ENCODE peak calls at places on chromosomes 4 and X, in nine cellular contexts. One of them, this sample, is unnamed.

GRCh38 chr4:26217429-26217828 is 103.4 kb upstream of the RBPJ start:
- DNase-seq in tibial nerve: no peak
- DNase-seq in spleen: no peak
- DNase-seq in testis: no peak
- DNase-seq in A549: no peak
- DNase-seq in uterus: no peak
- DNase-seq in suprapubic skin: no peak
- DNase-seq in thyroid gland: no peak
- DNase-seq in ovary: no peak
- DNase-seq in this sample: no peak

GRCh38 chrX:114889454-114889853 is 128.0 kb downstream of the IL13RA2 start:
- DNase-seq in tibial nerve: peak
- DNase-seq in spleen: no peak
- DNase-seq in testis: no peak
- DNase-seq in A549: no peak
- DNase-seq in uterus: no peak
- DNase-seq in suprapubic skin: no peak
- DNase-seq in thyroid gland: no peak
- DNase-seq in ovary: no peak
- DNase-seq in this sample: no peak

GRCh38 chr4:113823291-113823659 is 61.7 kb upstream of the CAMK2D start:
- DNase-seq in tibial nerve: no peak
- DNase-seq in spleen: no peak
- DNase-seq in testis: no peak
- DNase-seq in A549: no peak
- DNase-seq in uterus: no peak
- DNase-seq in suprapubic skin: no peak
- DNase-seq in thyroid gland: no peak
- DNase-seq in ovary: no peak
- DNase-seq in this sample: no peak

GRCh38 chr4:68256284-68256683 is 10.8 kb upstream of the TMPRSS11B start:
- DNase-seq in tibial nerve: no peak
- DNase-seq in spleen: no peak
- DNase-seq in testis: no peak
- DNase-seq in A549: no peak
- DNase-seq in uterus: no peak
- DNase-seq in suprapubic skin: no peak
- DNase-seq in thyroid gland: no peak
- DNase-seq in ovary: no peak
- DNase-seq in this sample: no peak

GRCh38 chr4:152785639-152786517 is 6.1 kb downstream of the ARFIP1 start:
- DNase-seq in tibial nerve: no peak
- DNase-seq in spleen: no peak
- DNase-seq in testis: no peak
- DNase-seq in A549: no peak
- DNase-seq in uterus: no peak
- DNase-seq in suprapubic skin: no peak
- DNase-seq in thyroid gland: no peak
- DNase-seq in ovary: no peak
- DNase-seq in this sample: no peak

GRCh38 chr4:6888506-6889071 is 21.0 kb upstream of the TBC1D14 start:
- DNase-seq in tibial nerve: no peak
- DNase-seq in spleen: no peak
- DNase-seq in testis: no peak
- DNase-seq in A549: no peak
- DNase-seq in uterus: no peak
- DNase-seq in suprapubic skin: no peak
- DNase-seq in thyroid gland: no peak
- DNase-seq in ovary: no peak
- DNase-seq in this sample: no peak

GRCh38 chr4:135256111-135256510 is 1054.5 kb upstream of the PABPC4L start:
- DNase-seq in tibial nerve: no peak
- DNase-seq in spleen: no peak
- DNase-seq in testis: no peak
- DNase-seq in A549: no peak
- DNase-seq in uterus: no peak
- DNase-seq in suprapubic skin: no peak
- DNase-seq in thyroid gland: no peak
- DNase-seq in ovary: no peak
- DNase-seq in this sample: no peak

GRCh38 chr4:53055274-53055673 is 193.2 kb downstream of the RASL11B start:
- DNase-seq in tibial nerve: no peak
- DNase-seq in spleen: no peak
- DNase-seq in testis: no peak
- DNase-seq in A549: no peak
- DNase-seq in uterus: no peak
- DNase-seq in suprapubic skin: no peak
- DNase-seq in thyroid gland: no peak
- DNase-seq in ovary: no peak
- DNase-seq in this sample: no peak

GRCh38 chrX:149151805-149152757 is 353.0 kb downstream of the IDS start:
- DNase-seq in tibial nerve: no peak
- DNase-seq in spleen: no peak
- DNase-seq in testis: no peak
- DNase-seq in A549: no peak
- DNase-seq in uterus: no peak
- DNase-seq in suprapubic skin: no peak
- DNase-seq in thyroid gland: peak
- DNase-seq in ovary: no peak
- DNase-seq in this sample: no peak

GRCh38 chr4:77745792-77746191 is 73.4 kb downstream of the CNOT6L start:
- DNase-seq in tibial nerve: no peak
- DNase-seq in spleen: no peak
- DNase-seq in testis: no peak
- DNase-seq in A549: no peak
- DNase-seq in uterus: no peak
- DNase-seq in suprapubic skin: no peak
- DNase-seq in thyroid gland: peak
- DNase-seq in ovary: no peak
- DNase-seq in this sample: no peak

GRCh38 chr4:3040447-3041191 is 33.7 kb downstream of the HTT-AS start:
- DNase-seq in tibial nerve: no peak
- DNase-seq in spleen: peak
- DNase-seq in testis: no peak
- DNase-seq in A549: no peak
- DNase-seq in uterus: no peak
- DNase-seq in suprapubic skin: peak
- DNase-seq in thyroid gland: no peak
- DNase-seq in ovary: no peak
- DNase-seq in this sample: no peak

GRCh38 chr4:178789279-178789678 is 1347.0 kb upstream of the AGA start:
- DNase-seq in tibial nerve: no peak
- DNase-seq in spleen: no peak
- DNase-seq in testis: no peak
- DNase-seq in A549: no peak
- DNase-seq in uterus: no peak
- DNase-seq in suprapubic skin: no peak
- DNase-seq in thyroid gland: no peak
- DNase-seq in ovary: no peak
- DNase-seq in this sample: no peak

GRCh38 chr4:11732155-11732554 is 303.5 kb upstream of the HS3ST1 start:
- DNase-seq in tibial nerve: no peak
- DNase-seq in spleen: no peak
- DNase-seq in testis: no peak
- DNase-seq in A549: no peak
- DNase-seq in uterus: no peak
- DNase-seq in suprapubic skin: no peak
- DNase-seq in thyroid gland: no peak
- DNase-seq in ovary: no peak
- DNase-seq in this sample: peak

DNA sequence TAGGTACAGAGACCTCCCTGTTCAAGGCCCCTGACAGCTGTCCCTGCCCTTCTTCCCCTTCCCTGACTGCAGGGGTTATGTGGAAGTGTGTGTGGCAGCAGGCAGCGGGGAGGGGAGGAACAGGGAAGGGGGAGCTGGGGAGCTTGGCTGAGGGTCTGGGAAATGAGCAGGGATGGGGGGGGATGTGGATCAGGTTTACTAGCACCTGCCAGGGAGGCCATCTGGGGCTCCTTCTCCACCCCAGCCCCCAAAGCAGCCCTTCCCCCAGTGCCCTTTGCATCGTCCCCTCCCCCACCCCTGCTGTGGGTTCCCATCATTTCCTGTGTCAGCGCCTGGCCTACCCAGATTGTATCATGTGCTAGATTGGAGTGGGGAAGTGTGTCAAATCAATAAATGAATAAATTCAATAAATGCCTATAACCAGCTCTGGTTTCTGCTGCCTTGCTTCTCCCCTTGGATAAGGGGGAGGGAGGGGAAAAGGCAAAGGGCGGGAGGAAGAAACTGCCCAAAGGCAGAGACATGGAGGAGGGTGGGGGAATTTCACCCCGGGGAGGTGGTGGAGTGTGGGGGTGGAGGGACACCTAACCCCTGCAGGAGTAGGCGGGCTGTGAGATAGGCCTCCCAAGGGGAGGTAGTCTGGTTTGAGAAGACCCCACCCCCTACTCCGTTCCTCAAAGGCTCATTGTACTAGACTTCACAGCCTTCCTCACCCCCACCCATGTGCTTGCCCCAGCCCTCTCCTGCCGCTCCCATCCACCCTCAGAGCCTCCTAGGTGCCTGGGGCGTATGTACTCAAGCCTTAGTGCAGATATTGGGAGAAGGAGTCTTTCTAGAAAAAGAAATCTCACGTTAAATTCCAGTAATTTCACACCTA is 3.2 kb downstream of the CXorf65 start:
- DNase-seq in tibial nerve: no peak
- DNase-seq in spleen: peak
- DNase-seq in testis: no peak
- DNase-seq in A549: no peak
- DNase-seq in uterus: no peak
- DNase-seq in suprapubic skin: no peak
- DNase-seq in thyroid gland: peak
- DNase-seq in ovary: no peak
- DNase-seq in this sample: no peak
- TF ChIP-seq POLR2A in tibial nerve: no peak
- TF ChIP-seq POLR2A in spleen: no peak
- TF ChIP-seq POLR2A in testis: no peak
- TF ChIP-seq POLR2A in A549: no peak
- TF ChIP-seq POLR2A in uterus: no peak
- TF ChIP-seq POLR2A in suprapubic skin: no peak
- TF ChIP-seq POLR2A in thyroid gland: no peak
- TF ChIP-seq POLR2A in ovary: no peak
- TF ChIP-seq POLR2A in this sample: no peak

DNA sequence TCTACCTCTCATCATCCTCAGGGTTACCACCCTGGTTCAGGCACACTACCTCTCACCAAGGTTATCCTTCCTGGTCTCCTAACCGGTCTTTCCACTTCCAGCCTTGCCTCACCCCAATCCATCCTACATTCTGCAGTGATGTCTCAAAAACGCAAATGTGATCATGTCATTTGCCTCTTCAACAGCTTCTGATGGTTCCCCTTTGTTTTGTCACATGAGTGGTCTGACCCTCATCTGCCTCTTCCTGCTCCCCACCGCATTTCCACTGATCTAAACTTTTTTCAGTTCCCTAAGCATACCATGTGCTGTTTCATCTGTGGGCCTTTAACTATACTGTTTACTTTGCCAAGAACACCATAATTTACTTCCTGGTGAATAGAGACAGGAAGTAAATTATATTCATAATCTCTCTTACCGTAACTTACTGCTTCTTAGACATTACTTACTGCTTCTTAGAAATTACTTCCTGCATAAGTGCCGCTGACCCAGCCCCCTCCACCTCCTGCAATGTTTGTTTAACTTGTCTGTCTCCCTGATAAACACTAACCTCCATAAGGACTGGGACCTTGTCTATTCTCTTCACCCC is 27.1 kb upstream of the NSUN7 start:
- DNase-seq in tibial nerve: no peak
- DNase-seq in spleen: no peak
- DNase-seq in testis: no peak
- DNase-seq in A549: no peak
- DNase-seq in uterus: no peak
- DNase-seq in suprapubic skin: no peak
- DNase-seq in thyroid gland: no peak
- DNase-seq in ovary: no peak
- DNase-seq in this sample: no peak
- TF ChIP-seq POLR2A in tibial nerve: no peak
- TF ChIP-seq POLR2A in spleen: no peak
- TF ChIP-seq POLR2A in testis: no peak
- TF ChIP-seq POLR2A in A549: no peak
- TF ChIP-seq POLR2A in uterus: no peak
- TF ChIP-seq POLR2A in suprapubic skin: no peak
- TF ChIP-seq POLR2A in thyroid gland: no peak
- TF ChIP-seq POLR2A in ovary: no peak
- TF ChIP-seq POLR2A in this sample: no peak

DNA sequence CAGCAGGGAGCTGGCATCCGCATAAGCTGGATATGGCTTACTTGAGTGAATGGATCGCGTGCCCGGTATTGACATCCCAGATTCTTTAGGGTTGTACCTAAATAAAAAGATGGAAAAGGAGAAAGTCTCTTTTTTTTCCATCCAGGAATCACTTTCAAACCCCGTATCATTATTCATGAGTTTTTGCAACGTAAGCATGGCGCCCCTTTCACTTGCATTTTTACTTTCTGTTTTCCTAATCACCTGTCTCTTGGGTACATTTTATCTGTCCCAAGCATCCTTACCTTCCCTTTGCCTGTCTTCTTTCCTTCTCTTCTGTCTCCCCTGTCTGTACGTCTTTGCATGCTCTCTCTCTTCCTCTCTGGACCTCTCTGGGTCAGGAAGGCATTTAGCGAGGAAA is 128.6 kb downstream of the CPE start:
- DNase-seq in tibial nerve: no peak
- DNase-seq in spleen: no peak
- DNase-seq in testis: no peak
- DNase-seq in A549: no peak
- DNase-seq in uterus: no peak
- DNase-seq in suprapubic skin: no peak
- DNase-seq in thyroid gland: no peak
- DNase-seq in ovary: no peak
- DNase-seq in this sample: no peak
- TF ChIP-seq POLR2A in tibial nerve: no peak
- TF ChIP-seq POLR2A in spleen: no peak
- TF ChIP-seq POLR2A in testis: no peak
- TF ChIP-seq POLR2A in A549: no peak
- TF ChIP-seq POLR2A in uterus: no peak
- TF ChIP-seq POLR2A in suprapubic skin: no peak
- TF ChIP-seq POLR2A in thyroid gland: no peak
- TF ChIP-seq POLR2A in ovary: no peak
- TF ChIP-seq POLR2A in this sample: no peak

DNA sequence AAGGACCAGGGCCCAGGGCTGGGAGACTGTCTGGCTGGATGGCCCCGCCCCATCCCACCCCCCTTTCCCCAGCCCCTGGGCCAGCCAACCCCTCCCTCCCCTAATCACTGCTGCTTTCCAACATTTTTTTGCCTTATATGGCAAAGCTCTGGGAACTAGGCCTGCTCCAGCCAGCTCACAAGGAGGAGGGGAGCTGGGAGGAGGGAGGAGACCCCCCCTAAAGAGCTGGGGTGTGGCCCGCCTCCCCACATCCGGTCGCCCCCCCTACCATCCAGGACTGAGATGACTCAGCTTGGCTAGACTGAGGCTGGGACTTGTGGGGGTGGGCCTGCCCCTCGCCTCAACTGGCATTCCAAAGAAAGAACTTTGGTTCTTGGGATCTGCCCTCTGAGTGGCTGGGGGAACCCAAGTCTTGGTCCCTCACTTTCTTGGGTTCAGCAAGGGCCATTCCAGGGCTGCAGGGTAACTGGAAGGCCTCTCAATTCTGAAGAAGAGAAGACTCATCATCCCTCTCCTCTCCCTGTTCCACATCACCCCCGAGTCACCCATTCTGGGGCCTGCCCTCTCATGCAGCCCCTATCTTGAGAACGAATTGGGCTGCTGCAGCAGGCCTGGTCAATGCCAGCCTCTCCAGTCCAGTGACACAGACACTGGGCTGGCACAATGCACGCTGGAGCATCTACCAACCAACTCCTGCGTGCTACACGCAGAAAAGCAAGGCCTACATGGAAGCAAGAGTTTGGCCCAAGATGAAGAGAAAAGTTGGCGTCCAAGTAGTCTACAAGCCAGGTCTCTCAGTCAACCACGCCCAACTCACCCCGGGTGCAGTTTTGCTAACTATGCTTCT is 4.8 kb downstream of the FLNA start:
- DNase-seq in tibial nerve: peak
- DNase-seq in spleen: peak
- DNase-seq in testis: peak
- DNase-seq in A549: peak
- DNase-seq in uterus: peak
- DNase-seq in suprapubic skin: peak
- DNase-seq in thyroid gland: peak
- DNase-seq in ovary: peak
- DNase-seq in this sample: peak
- TF ChIP-seq POLR2A in tibial nerve: no peak
- TF ChIP-seq POLR2A in spleen: no peak
- TF ChIP-seq POLR2A in testis: no peak
- TF ChIP-seq POLR2A in A549: no peak
- TF ChIP-seq POLR2A in uterus: peak
- TF ChIP-seq POLR2A in suprapubic skin: no peak
- TF ChIP-seq POLR2A in thyroid gland: no peak
- TF ChIP-seq POLR2A in ovary: peak
- TF ChIP-seq POLR2A in this sample: peak

This sample was measured in body of pancreas.